ENCODE peak calls at places on chromosomes 12 and 14, in six cellular contexts. Y, E, B, P, F and Q are unnamed samples.

GRCh38 chr12:107567871-107568619 is 117.6 kb upstream of the PWP1 start:
- DNase-seq in E (no peak), F (no peak), Y (no peak), P (no peak), B (no peak), Q (no peak)

GRCh38 chr12:123050331-123050809 is 69.9 kb downstream of the ARL6IP4 start:
- DNase-seq in Y (peak), B (no peak), P (no peak), F (no peak), E (no peak), Q (peak)

GRCh38 chr12:79085106-79085682 is 220.6 kb downstream of the SYT1 start:
- DNase-seq in E (no peak), B (no peak), Y (no peak), P (no peak), F (no peak), Q (no peak)

GRCh38 chr14:73718742-73719251 is 4.6 kb upstream of the PNMA1 start:
- DNase-seq in E (no peak), F (no peak), B (peak), P (no peak), Y (peak), Q (no peak)

GRCh38 chr12:78963439-78964222 is 99.1 kb downstream of the SYT1 start:
- DNase-seq in F (no peak), B (no peak), P (peak), Y (no peak), E (no peak), Q (no peak)

GRCh38 chr12:52615912-52616311 is 2.4 kb downstream of the KRT73 start:
- DNase-seq in Y (no peak), F (no peak), E (no peak), B (no peak), P (no peak), Q (no peak)

GRCh38 chr14:37116933-37117844 is 55.2 kb downstream of the SLC25A21 start:
- DNase-seq in P (peak), E (no peak), F (no peak), B (no peak), Y (no peak), Q (no peak)

GRCh38 chr14:64109821-64110554 is 184.2 kb downstream of the ESR2 start:
- DNase-seq in Y (no peak), B (no peak), F (no peak), E (no peak), P (no peak), Q (no peak)

GRCh38 chr12:40225984-40226602 is 1.3 kb downstream of the LRRK2 start:
- DNase-seq in E (no peak), P (no peak), Y (no peak), F (no peak), B (no peak), Q (no peak)

GRCh38 chr12:87142346-87142745 is 886.2 kb upstream of the MGAT4C start:
- DNase-seq in F (no peak), P (no peak), E (no peak), Y (no peak), B (no peak), Q (no peak)

GRCh38 chr12:46786774-46787173 is 39.0 kb downstream of the SLC38A4 start:
- DNase-seq in P (no peak), F (no peak), Y (no peak), B (no peak), E (no peak), Q (no peak)

GRCh38 chr14:40240456-40240855 is 808.2 kb upstream of the FBXO33 start:
- DNase-seq in E (no peak), Y (no peak), F (no peak), B (no peak), P (no peak), Q (no peak)

GRCh38 chr12:113271853-113272561 is 50.7 kb downstream of the TPCN1 start:
- DNase-seq in P (no peak), F (no peak), E (no peak), Y (peak), B (no peak), Q (peak)

GRCh38 chr14:100851586-100851916 is 25.6 kb downstream of the MEG3 start:
- DNase-seq in Y (no peak), P (no peak), F (no peak), E (no peak), B (no peak), Q (no peak)

GRCh38 chr12:46154221-46154975 is 114.4 kb downstream of the SLC38A1 start:
- DNase-seq in E (no peak), F (no peak), B (no peak), Y (peak), P (peak), Q (no peak)

GRCh38 chr12:41507286-41507685 is 319.2 kb downstream of the PDZRN4 start:
- DNase-seq in F (no peak), Y (no peak), E (no peak), B (no peak), P (no peak), Q (no peak)

GRCh38 chr12:11729008-11729407 is 79.5 kb downstream of the ETV6 start:
- DNase-seq in B (no peak), F (no peak), P (no peak), E (no peak), Y (no peak), Q (no peak)

GRCh38 chr14:99725774-99726537 is 41.9 kb downstream of the CYP46A1 start:
- DNase-seq in F (no peak), E (no peak), P (no peak), Y (peak), B (no peak), Q (no peak)

GRCh38 chr12:114403690-114404450 is 2.1 kb downstream of the TBX5 start:
- DNase-seq in P (no peak), Y (peak), E (no peak), B (no peak), F (no peak), Q (no peak)

GRCh38 chr12:34393086-34393820 is 371.0 kb downstream of the ALG10 start:
- DNase-seq in E (no peak), P (no peak), F (no peak), Y (no peak), B (no peak), Q (peak)

GRCh38 chr12:111314949-111315539 is 53.9 kb downstream of the PHETA1 start:
- DNase-seq in P (no peak), F (no peak), Y (no peak), E (no peak), B (no peak), Q (no peak)

GRCh38 chr12:114404451-114405198 is 1.3 kb downstream of the TBX5 start:
- DNase-seq in Y (peak), F (no peak), E (no peak), B (no peak), P (no peak), Q (no peak)

GRCh38 chr14:85205875-85206274 is 324.1 kb upstream of the FLRT2 start:
- DNase-seq in E (no peak), Y (no peak), B (no peak), F (no peak), P (no peak), Q (no peak)

GRCh38 chr12:31874961-31875608 is 84.1 kb upstream of the RESF1 start:
- DNase-seq in P (no peak), E (peak), B (no peak), F (peak), Y (peak), Q (peak)

GRCh38 chr12:47828008-47828966 is 8.6 kb upstream of the HDAC7 start:
- DNase-seq in P (no peak), E (no peak), Y (no peak), B (no peak), F (no peak), Q (peak)

GRCh38 chr12:111954974-111955373 is 58.0 kb downstream of the TMEM116 start:
- DNase-seq in Y (no peak), E (no peak), B (no peak), P (no peak), F (no peak), Q (no peak)

GRCh38 chr12:117473856-117474255 is 112.4 kb upstream of the NOS1 start:
- DNase-seq in Y (no peak), B (no peak), E (no peak), F (no peak), P (no peak), Q (no peak)

GRCh38 chr12:3553681-3554546 is 62.9 kb downstream of the PRMT8 start:
- DNase-seq in E (no peak), Y (peak), F (no peak), B (no peak), P (no peak), Q (no peak)

GRCh38 chr14:70188292-70188607 is 501 bp downstream of the SLC8A3 start:
- DNase-seq in E (no peak), P (no peak), Y (no peak), B (no peak), F (peak), Q (no peak)

GRCh38 chr14:105014032-105014431 is 6.9 kb downstream of the CDCA4 start:
- DNase-seq in F (no peak), P (no peak), B (no peak), Y (no peak), E (no peak), Q (no peak)

GRCh38 chr14:63276492-63277342 is 42.0 kb downstream of the GPHB5 start:
- DNase-seq in P (peak), B (peak), Y (peak), F (no peak), E (no peak), Q (no peak)

GRCh38 chr14:60488175-60488574 is 2.3 kb upstream of the C14orf39 start:
- DNase-seq in F (no peak), P (no peak), B (no peak), E (no peak), Y (no peak), Q (no peak)

GRCh38 chr12:24109381-24110039 is 160.0 kb upstream of the SOX5 start:
- DNase-seq in E (no peak), B (no peak), Y (no peak), P (no peak), F (peak), Q (no peak)